ENCODE peak calls at places on chromosomes 6 and 20, in six cellular contexts. One of them, this sample, is unnamed.

GRCh38 chr6:137409378-137409777 is 84.8 kb downstream of the OLIG3 start:
- DNase-seq in lung: no peak
- DNase-seq in esophagus muscularis mucosa: no peak
- DNase-seq in aorta: no peak
- DNase-seq in CD4-positive, alpha-beta memory T cell: no peak
- DNase-seq in prostate gland: no peak
- DNase-seq in this sample: no peak

GRCh38 chr20:35014537-35014936 is 58.9 kb downstream of the MYH7B start:
- DNase-seq in lung: no peak
- DNase-seq in esophagus muscularis mucosa: no peak
- DNase-seq in aorta: no peak
- DNase-seq in CD4-positive, alpha-beta memory T cell: no peak
- DNase-seq in prostate gland: no peak
- DNase-seq in this sample: no peak

GRCh38 chr6:89299451-89299850 is 15.6 kb downstream of the GABRR2 start:
- DNase-seq in lung: no peak
- DNase-seq in esophagus muscularis mucosa: peak; percentile 84
- DNase-seq in aorta: no peak
- DNase-seq in CD4-positive, alpha-beta memory T cell: no peak
- DNase-seq in prostate gland: no peak
- DNase-seq in this sample: no peak

GRCh38 chr6:104698979-104699378 is 160.7 kb downstream of the HACE1 start:
- DNase-seq in lung: no peak
- DNase-seq in esophagus muscularis mucosa: no peak
- DNase-seq in aorta: no peak
- DNase-seq in CD4-positive, alpha-beta memory T cell: no peak
- DNase-seq in prostate gland: no peak
- DNase-seq in this sample: no peak

GRCh38 chr6:46745973-46746372 is 760 bp upstream of the ANKRD66 start:
- DNase-seq in lung: no peak
- DNase-seq in esophagus muscularis mucosa: no peak
- DNase-seq in aorta: no peak
- DNase-seq in CD4-positive, alpha-beta memory T cell: no peak
- DNase-seq in prostate gland: no peak
- DNase-seq in this sample: no peak

GRCh38 chr6:2542858-2543218 is 207.9 kb downstream of the MYLK4 start:
- DNase-seq in lung: peak; percentile 73
- DNase-seq in esophagus muscularis mucosa: no peak
- DNase-seq in aorta: no peak
- DNase-seq in CD4-positive, alpha-beta memory T cell: peak; percentile 80
- DNase-seq in prostate gland: no peak
- DNase-seq in this sample: peak; percentile 53

GRCh38 chr6:69791065-69791471 is 5.7 kb downstream of the LMBRD1 start:
- DNase-seq in lung: no peak
- DNase-seq in esophagus muscularis mucosa: no peak
- DNase-seq in aorta: no peak
- DNase-seq in CD4-positive, alpha-beta memory T cell: no peak
- DNase-seq in prostate gland: no peak
- DNase-seq in this sample: no peak

GRCh38 chr20:59010995-59011873 is 4.2 kb upstream of the CTSZ start:
- DNase-seq in lung: no peak
- DNase-seq in esophagus muscularis mucosa: no peak
- DNase-seq in aorta: peak; percentile 85
- DNase-seq in CD4-positive, alpha-beta memory T cell: no peak
- DNase-seq in prostate gland: peak; percentile 51
- DNase-seq in this sample: peak; percentile 91

GRCh38 chr20:48106428-48106827 is 321.1 kb upstream of the SULF2 start:
- DNase-seq in lung: no peak
- DNase-seq in esophagus muscularis mucosa: no peak
- DNase-seq in aorta: no peak
- DNase-seq in CD4-positive, alpha-beta memory T cell: no peak
- DNase-seq in prostate gland: no peak
- DNase-seq in this sample: no peak

GRCh38 chr6:99446076-99446475 is 21.0 kb upstream of the PNISR start:
- DNase-seq in lung: no peak
- DNase-seq in esophagus muscularis mucosa: no peak
- DNase-seq in aorta: no peak
- DNase-seq in CD4-positive, alpha-beta memory T cell: no peak
- DNase-seq in prostate gland: no peak
- DNase-seq in this sample: no peak

GRCh38 chr6:168834188-168834587 is 393.2 kb downstream of the SMOC2 start:
- DNase-seq in lung: no peak
- DNase-seq in esophagus muscularis mucosa: peak; percentile 72
- DNase-seq in aorta: no peak
- DNase-seq in CD4-positive, alpha-beta memory T cell: no peak
- DNase-seq in prostate gland: no peak
- DNase-seq in this sample: no peak

GRCh38 chr6:86500035-86500434 is 437.3 kb upstream of the HTR1E start:
- DNase-seq in lung: no peak
- DNase-seq in esophagus muscularis mucosa: no peak
- DNase-seq in aorta: no peak
- DNase-seq in CD4-positive, alpha-beta memory T cell: no peak
- DNase-seq in prostate gland: no peak
- DNase-seq in this sample: no peak

GRCh38 chr6:42029881-42030280 is 20.4 kb upstream of the TAF8 start:
- DNase-seq in lung: no peak
- DNase-seq in esophagus muscularis mucosa: no peak
- DNase-seq in aorta: no peak
- DNase-seq in CD4-positive, alpha-beta memory T cell: no peak
- DNase-seq in prostate gland: no peak
- DNase-seq in this sample: no peak

GRCh38 chr6:42030585-42031506 is 19.5 kb upstream of the TAF8 start:
- DNase-seq in lung: peak; percentile 58
- DNase-seq in esophagus muscularis mucosa: no peak
- DNase-seq in aorta: no peak
- DNase-seq in CD4-positive, alpha-beta memory T cell: no peak
- DNase-seq in prostate gland: no peak
- DNase-seq in this sample: peak; percentile 71

GRCh38 chr6:42029062-42029685 is 21.1 kb upstream of the TAF8 start:
- DNase-seq in lung: no peak
- DNase-seq in esophagus muscularis mucosa: no peak
- DNase-seq in aorta: no peak
- DNase-seq in CD4-positive, alpha-beta memory T cell: no peak
- DNase-seq in prostate gland: no peak
- DNase-seq in this sample: no peak

GRCh38 chr6:42026540-42026939 is 23.8 kb upstream of the TAF8 start:
- DNase-seq in lung: no peak
- DNase-seq in esophagus muscularis mucosa: no peak
- DNase-seq in aorta: no peak
- DNase-seq in CD4-positive, alpha-beta memory T cell: no peak
- DNase-seq in prostate gland: no peak
- DNase-seq in this sample: no peak

GRCh38 chr6:42028234-42029061 is 21.9 kb upstream of the TAF8 start:
- DNase-seq in lung: peak; percentile 41
- DNase-seq in esophagus muscularis mucosa: no peak
- DNase-seq in aorta: no peak
- DNase-seq in CD4-positive, alpha-beta memory T cell: no peak
- DNase-seq in prostate gland: no peak
- DNase-seq in this sample: no peak
- H3K27ac ChIP-seq in lung: peak overlapping the region; percentile 76
- H3K27ac ChIP-seq in esophagus muscularis mucosa: no peak overlapping the region
- H3K27ac ChIP-seq in aorta: no peak overlapping the region
- H3K27ac ChIP-seq in CD4-positive, alpha-beta memory T cell: peak overlapping the region; percentile 62
- H3K27ac ChIP-seq in prostate gland: no peak overlapping the region
- H3K27ac ChIP-seq in this sample: no peak overlapping the region

DNA sequence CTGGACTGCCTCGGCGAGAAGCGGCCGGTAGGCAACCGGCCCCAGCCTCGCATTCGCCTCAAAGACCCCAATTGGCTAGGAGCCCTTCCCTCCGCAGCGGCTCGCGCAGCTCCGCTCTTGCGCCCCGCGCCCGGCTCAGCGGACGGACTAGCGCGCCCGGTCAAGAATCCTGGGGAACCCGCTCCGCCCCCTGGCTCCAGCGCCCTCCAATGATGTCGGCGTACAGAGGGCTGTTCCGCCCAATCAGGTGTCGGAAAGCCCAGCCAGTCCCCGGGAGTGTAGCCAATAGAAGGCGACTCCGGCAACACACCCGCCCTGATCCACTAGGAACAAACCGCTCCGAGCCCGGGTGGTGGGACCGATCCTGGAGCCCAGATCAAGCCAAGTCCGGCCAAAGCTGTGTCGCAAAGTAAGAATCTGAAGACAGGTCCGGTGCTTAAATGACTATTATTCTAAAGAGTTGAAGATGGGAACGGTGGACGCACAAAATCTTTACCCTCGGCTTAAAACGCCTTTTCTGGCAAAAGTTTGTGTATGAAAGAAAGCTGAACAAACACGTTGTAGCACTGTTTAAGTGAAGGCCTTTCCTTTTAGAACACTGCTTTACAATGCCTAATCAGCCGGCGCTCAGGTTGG is 132.2 kb downstream of the OGFRL1 start:
- DNase-seq in lung: peak; percentile 96
- DNase-seq in esophagus muscularis mucosa: peak; percentile 98
- DNase-seq in aorta: peak; percentile 97
- DNase-seq in CD4-positive, alpha-beta memory T cell: no peak
- DNase-seq in prostate gland: peak; percentile 97
- DNase-seq in this sample: peak; percentile 96
- H3K4me3 ChIP-seq in lung: peak overlapping the region; percentile 88
- H3K4me3 ChIP-seq in esophagus muscularis mucosa: peak overlapping the region; percentile 94
- H3K4me3 ChIP-seq in aorta: peak overlapping the region; percentile 91
- H3K4me3 ChIP-seq in CD4-positive, alpha-beta memory T cell: no peak overlapping the region
- H3K4me3 ChIP-seq in prostate gland: peak overlapping the region; percentile 98
- H3K4me3 ChIP-seq in this sample: peak overlapping the region; percentile 81

DNA sequence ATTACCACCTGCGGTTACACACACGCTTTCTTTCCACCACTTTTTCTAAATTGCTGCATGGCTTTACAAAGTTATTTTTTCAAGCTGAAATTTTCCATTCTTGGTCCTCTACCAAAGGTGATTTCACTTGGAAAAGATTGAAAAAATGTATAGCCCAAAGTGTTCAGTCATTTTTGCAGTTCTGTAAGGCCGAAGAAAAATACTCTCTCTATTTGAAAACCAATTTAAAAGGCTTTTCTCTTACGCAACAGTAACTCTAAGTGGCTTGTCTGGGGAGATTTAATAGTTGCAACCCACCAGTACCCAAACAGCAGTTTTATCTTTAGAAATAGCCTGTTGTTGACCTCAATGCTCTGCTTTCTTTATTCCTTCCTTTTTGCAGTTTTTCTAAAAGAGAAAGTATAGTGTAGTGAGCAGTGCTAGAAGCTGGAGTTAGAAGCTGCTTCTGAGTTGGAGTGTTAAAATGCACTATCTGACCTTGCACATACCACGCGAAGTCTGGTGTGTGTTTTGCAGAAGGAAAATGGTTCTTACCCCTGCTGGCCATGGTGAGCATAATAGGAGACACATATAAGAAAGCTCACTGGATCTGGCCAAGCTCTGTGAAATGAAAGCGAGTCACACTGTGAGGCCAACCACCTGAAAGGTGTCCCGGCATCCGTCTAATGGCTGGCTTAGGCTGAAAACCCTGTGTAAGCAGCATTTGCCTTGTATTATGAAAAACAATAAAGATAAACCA is 271.6 kb upstream of the PRND start:
- DNase-seq in lung: peak; percentile 18
- DNase-seq in esophagus muscularis mucosa: peak; percentile 78
- DNase-seq in aorta: no peak
- DNase-seq in CD4-positive, alpha-beta memory T cell: no peak
- DNase-seq in prostate gland: no peak
- DNase-seq in this sample: no peak
- H3K27ac ChIP-seq in lung: no peak overlapping the region
- H3K27ac ChIP-seq in esophagus muscularis mucosa: no peak overlapping the region
- H3K27ac ChIP-seq in aorta: peak overlapping the region; percentile 74
- H3K27ac ChIP-seq in CD4-positive, alpha-beta memory T cell: no peak overlapping the region
- H3K27ac ChIP-seq in prostate gland: no peak overlapping the region
- H3K27ac ChIP-seq in this sample: no peak overlapping the region

GRCh38 chr20:25251019-25251418 is 3.1 kb downstream of the PYGB start:
- DNase-seq in lung: no peak
- DNase-seq in esophagus muscularis mucosa: no peak
- DNase-seq in aorta: no peak
- DNase-seq in CD4-positive, alpha-beta memory T cell: no peak
- DNase-seq in prostate gland: no peak
- DNase-seq in this sample: no peak
- H3K4me3 ChIP-seq in lung: no peak overlapping the region
- H3K4me3 ChIP-seq in esophagus muscularis mucosa: peak overlapping the region; percentile 96
- H3K4me3 ChIP-seq in aorta: no peak overlapping the region
- H3K4me3 ChIP-seq in CD4-positive, alpha-beta memory T cell: no peak overlapping the region
- H3K4me3 ChIP-seq in prostate gland: no peak overlapping the region
- H3K4me3 ChIP-seq in this sample: peak overlapping the region; percentile 96

GRCh38 chr6:161523367-161523766 is 249.5 kb upstream of the AGPAT4 start:
- DNase-seq in lung: no peak
- DNase-seq in esophagus muscularis mucosa: no peak
- DNase-seq in aorta: no peak
- DNase-seq in CD4-positive, alpha-beta memory T cell: no peak
- DNase-seq in prostate gland: no peak
- DNase-seq in this sample: no peak
- H3K27ac ChIP-seq in lung: no peak overlapping the region
- H3K27ac ChIP-seq in esophagus muscularis mucosa: no peak overlapping the region
- H3K27ac ChIP-seq in aorta: no peak overlapping the region
- H3K27ac ChIP-seq in CD4-positive, alpha-beta memory T cell: no peak overlapping the region
- H3K27ac ChIP-seq in prostate gland: no peak overlapping the region
- H3K27ac ChIP-seq in this sample: no peak overlapping the region

GRCh38 chr6:167828325-167828956 is 1.7 kb downstream of the AFDN start:
- DNase-seq in lung: no peak
- DNase-seq in esophagus muscularis mucosa: no peak
- DNase-seq in aorta: no peak
- DNase-seq in CD4-positive, alpha-beta memory T cell: no peak
- DNase-seq in prostate gland: no peak
- DNase-seq in this sample: no peak
- H3K4me3 ChIP-seq in lung: no peak overlapping the region
- H3K4me3 ChIP-seq in esophagus muscularis mucosa: peak overlapping the region; percentile 74
- H3K4me3 ChIP-seq in aorta: no peak overlapping the region
- H3K4me3 ChIP-seq in CD4-positive, alpha-beta memory T cell: peak overlapping the region; percentile 63
- H3K4me3 ChIP-seq in prostate gland: peak overlapping the region; percentile 73
- H3K4me3 ChIP-seq in this sample: peak overlapping the region; percentile 97

GRCh38 chr6:111472933-111473435 is 10.0 kb downstream of the REV3L start:
- DNase-seq in lung: no peak
- DNase-seq in esophagus muscularis mucosa: no peak
- DNase-seq in aorta: no peak
- DNase-seq in CD4-positive, alpha-beta memory T cell: no peak
- DNase-seq in prostate gland: no peak
- DNase-seq in this sample: no peak
- H3K27ac ChIP-seq in lung: no peak overlapping the region
- H3K27ac ChIP-seq in esophagus muscularis mucosa: no peak overlapping the region
- H3K27ac ChIP-seq in aorta: no peak overlapping the region
- H3K27ac ChIP-seq in CD4-positive, alpha-beta memory T cell: no peak overlapping the region
- H3K27ac ChIP-seq in prostate gland: no peak overlapping the region
- H3K27ac ChIP-seq in this sample: no peak overlapping the region

GRCh38 chr20:53146201-53146891 is 174.2 kb downstream of the TSHZ2 start:
- DNase-seq in lung: no peak
- DNase-seq in esophagus muscularis mucosa: no peak
- DNase-seq in aorta: no peak
- DNase-seq in CD4-positive, alpha-beta memory T cell: peak; percentile 8
- DNase-seq in prostate gland: no peak
- DNase-seq in this sample: no peak
- H3K4me3 ChIP-seq in lung: no peak overlapping the region
- H3K4me3 ChIP-seq in esophagus muscularis mucosa: no peak overlapping the region
- H3K4me3 ChIP-seq in aorta: no peak overlapping the region
- H3K4me3 ChIP-seq in CD4-positive, alpha-beta memory T cell: no peak overlapping the region
- H3K4me3 ChIP-seq in prostate gland: no peak overlapping the region
- H3K4me3 ChIP-seq in this sample: no peak overlapping the region

GRCh38 chr6:71056656-71057055 is 99.8 kb upstream of the B3GAT2 start:
- DNase-seq in lung: no peak
- DNase-seq in esophagus muscularis mucosa: no peak
- DNase-seq in aorta: no peak
- DNase-seq in CD4-positive, alpha-beta memory T cell: no peak
- DNase-seq in prostate gland: no peak
- DNase-seq in this sample: no peak
- H3K27ac ChIP-seq in lung: no peak overlapping the region
- H3K27ac ChIP-seq in esophagus muscularis mucosa: no peak overlapping the region
- H3K27ac ChIP-seq in aorta: no peak overlapping the region
- H3K27ac ChIP-seq in CD4-positive, alpha-beta memory T cell: no peak overlapping the region
- H3K27ac ChIP-seq in prostate gland: no peak overlapping the region
- H3K27ac ChIP-seq in this sample: no peak overlapping the region

This sample was measured in PC-9.